ENCODE peak calls at places on chromosomes 4 and X, in nine cellular contexts. M is upper lobe of right lung, S is GM06990, R is choroid plexus epithelial cell, B is type B pancreatic cell, C is retinal pigment epithelial cell, D is AG09319, W is lower leg skin, L is H9. O is an unnamed sample.

GRCh38 chrX:121851033-121851432 is 803.6 kb downstream of the GLUD2 start:
- DNase-seq in M (no peak), S (no peak), R (peak), B (no peak), C (peak), D (no peak), W (no peak), L (no peak), O (no peak)

GRCh38 chr4:2961411-2962098 is 1.7 kb downstream of the NOP14 start:
- DNase-seq in M (no peak), S (no peak), R (no peak), B (no peak), C (no peak), D (no peak), W (peak), L (peak), O (no peak)

GRCh38 chrX:151852294-151852693 is 60.4 kb upstream of the MAGEA4 start:
- DNase-seq in M (no peak), S (no peak), R (no peak), B (no peak), C (no peak), D (no peak), W (no peak), L (no peak), O (no peak)

GRCh38 chr4:128974203-128974602 is 119.1 kb downstream of the SCLT1 start:
- DNase-seq in M (no peak), S (no peak), R (peak), B (no peak), C (no peak), D (peak), W (no peak), L (no peak), O (no peak)

GRCh38 chrX:47226531-47227333 is 6.1 kb upstream of the USP11 start:
- DNase-seq in M (no peak), S (no peak), R (no peak), B (no peak), C (no peak), D (no peak), W (peak), L (no peak), O (peak)

GRCh38 chr4:125265846-125266245 is 48.9 kb upstream of the FAT4 start:
- DNase-seq in M (no peak), S (no peak), R (no peak), B (no peak), C (no peak), D (no peak), W (no peak), L (no peak), O (peak)

GRCh38 chr4:135718019-135718418 is 1516.4 kb upstream of the PABPC4L start:
- DNase-seq in M (no peak), S (no peak), R (peak), B (no peak), C (peak), D (no peak), W (no peak), L (no peak), O (no peak)

GRCh38 chrX:33686105-33686504 is 446.0 kb downstream of the FAM47A start:
- DNase-seq in M (no peak), S (no peak), R (no peak), B (no peak), C (no peak), D (no peak), W (no peak), L (no peak), O (no peak)

GRCh38 chr4:113433116-113433515 is 328.4 kb downstream of the CAMK2D start:
- DNase-seq in M (no peak), S (no peak), R (no peak), B (no peak), C (no peak), D (no peak), W (no peak), L (no peak), O (no peak)

GRCh38 chr4:150973626-150974250 is 41.3 kb downstream of the LRBA start:
- DNase-seq in M (no peak), S (no peak), R (no peak), B (no peak), C (no peak), D (no peak), W (no peak), L (no peak), O (no peak)

GRCh38 chr4:78776031-78776728 is at the start of gene BMP2K:
- DNase-seq in M (peak), S (peak), R (peak), B (peak), C (peak), D (no peak), W (peak), L (peak), O (no peak)
- TF ChIP-seq CTCF in M (peak), S (no peak), R (no peak), B (peak), C (no peak), D (no peak), W (no peak), L (peak), O (peak)

DNA sequence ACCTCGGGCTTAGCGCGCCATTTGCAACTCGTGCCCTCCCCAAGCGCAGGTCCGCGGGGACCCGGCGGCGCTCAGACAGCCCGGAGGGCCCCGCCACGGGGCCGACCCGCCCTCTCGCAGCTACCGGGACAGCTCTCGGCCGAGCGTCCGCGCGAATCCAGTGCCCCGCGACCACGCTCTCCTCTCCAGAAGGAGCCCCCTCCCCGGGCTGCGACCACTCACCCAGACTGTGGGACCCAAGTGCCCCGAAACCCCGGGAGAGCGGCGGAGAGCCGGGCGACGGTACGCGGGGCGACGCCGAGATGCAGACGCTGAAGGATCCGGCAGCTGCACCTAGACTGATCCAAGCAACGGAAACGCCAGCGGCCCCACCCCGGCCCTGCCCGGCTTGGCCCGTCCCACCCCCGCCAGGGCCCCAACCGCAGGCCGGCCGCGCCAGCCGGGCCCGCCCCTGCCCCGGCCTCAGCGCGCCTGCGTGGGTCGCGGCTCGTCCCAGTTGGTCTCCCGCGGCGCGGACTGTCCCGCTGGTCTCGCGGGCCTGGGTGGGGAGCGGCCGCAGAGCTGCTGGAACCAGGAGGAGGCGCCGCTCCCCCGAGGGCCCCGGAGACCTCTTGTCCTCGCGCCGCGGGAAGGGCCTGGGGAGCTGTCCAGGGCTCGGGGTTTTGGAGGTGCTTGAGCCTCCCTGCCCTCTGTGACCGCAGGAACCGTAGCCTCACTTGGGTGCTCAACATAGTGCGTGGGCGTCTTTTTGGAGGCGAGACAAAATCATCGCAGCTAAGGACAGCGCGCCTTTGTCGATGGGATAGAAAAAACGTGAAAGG is at the start of gene ANXA5:
- DNase-seq in M (peak), S (peak), R (peak), B (peak), C (peak), D (peak), W (peak), L (peak), O (peak)
- TF ChIP-seq CTCF in M (peak), S (peak), R (peak), B (peak), C (peak), D (peak), W (no peak), L (peak), O (peak)

DNA sequence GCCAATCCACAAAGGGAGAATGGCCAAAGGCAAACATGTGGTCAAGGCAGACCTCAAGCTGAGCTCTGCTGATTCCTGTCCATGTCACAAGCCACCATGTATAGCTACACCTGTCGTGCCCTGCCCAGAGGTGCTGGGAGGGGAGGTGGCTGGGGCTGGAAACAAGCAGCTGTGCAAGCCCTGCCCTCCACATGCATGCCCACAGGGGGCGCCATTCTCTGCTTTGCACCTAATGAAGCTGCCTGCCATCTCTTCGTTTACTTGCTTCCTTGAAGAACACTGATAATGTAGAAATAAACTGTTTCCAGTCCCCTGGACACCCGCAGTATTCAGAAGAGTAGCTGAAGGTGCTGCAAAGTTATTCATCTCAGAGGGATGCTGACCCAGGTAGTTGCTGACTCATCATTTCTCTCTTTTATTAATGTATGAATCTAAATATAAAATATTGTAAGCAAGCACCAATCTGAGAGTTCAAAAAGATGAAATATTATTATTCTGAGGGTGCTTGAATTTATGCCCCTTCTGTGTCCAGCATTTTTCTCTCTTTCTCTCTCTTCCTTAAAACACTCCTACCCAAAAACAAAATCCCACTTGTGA is 278.6 kb downstream of the ADGRA3 start:
- DNase-seq in M (peak), S (no peak), R (no peak), B (no peak), C (no peak), D (no peak), W (no peak), L (peak), O (no peak)
- TF ChIP-seq CTCF in M (peak), S (peak), R (no peak), B (peak), C (peak), D (peak), W (no peak), L (peak), O (peak)

GRCh38 chrX:64093761-64094160 is 111.7 kb downstream of the AMER1 start:
- DNase-seq in M (no peak), S (no peak), R (peak), B (no peak), C (no peak), D (no peak), W (no peak), L (no peak), O (no peak)
- TF ChIP-seq CTCF in M (peak), S (no peak), R (peak), B (peak), C (no peak), D (peak), W (no peak), L (peak), O (peak)

GRCh38 chr4:175252642-175253041 is 334.5 kb downstream of the ADAM29 start:
- DNase-seq in M (no peak), S (no peak), R (no peak), B (no peak), C (no peak), D (no peak), W (peak), L (peak), O (peak)

GRCh38 chr4:175253184-175253902 is 335.2 kb downstream of the ADAM29 start:
- DNase-seq in M (no peak), S (no peak), R (peak), B (no peak), C (no peak), D (no peak), W (peak), L (peak), O (peak)
- TF ChIP-seq CTCF in M (peak), S (peak), R (peak), B (peak), C (peak), D (no peak), W (no peak), L (peak), O (peak)

GRCh38 chr4:83392562-83392961 is 57.9 kb upstream of the HPSE start:
- DNase-seq in M (no peak), S (no peak), R (peak), B (no peak), C (no peak), D (no peak), W (no peak), L (no peak), O (no peak)

GRCh38 chr4:83387922-83388676 is 53.5 kb upstream of the HPSE start:
- DNase-seq in M (no peak), S (no peak), R (peak), B (no peak), C (no peak), D (no peak), W (no peak), L (no peak), O (no peak)

GRCh38 chr4:83389756-83390505 is 55.3 kb upstream of the HPSE start:
- DNase-seq in M (no peak), S (no peak), R (no peak), B (no peak), C (no peak), D (no peak), W (no peak), L (no peak), O (no peak)

GRCh38 chr4:83389037-83389755 is 54.5 kb upstream of the HPSE start:
- DNase-seq in M (no peak), S (no peak), R (no peak), B (no peak), C (no peak), D (no peak), W (no peak), L (no peak), O (no peak)

DNA sequence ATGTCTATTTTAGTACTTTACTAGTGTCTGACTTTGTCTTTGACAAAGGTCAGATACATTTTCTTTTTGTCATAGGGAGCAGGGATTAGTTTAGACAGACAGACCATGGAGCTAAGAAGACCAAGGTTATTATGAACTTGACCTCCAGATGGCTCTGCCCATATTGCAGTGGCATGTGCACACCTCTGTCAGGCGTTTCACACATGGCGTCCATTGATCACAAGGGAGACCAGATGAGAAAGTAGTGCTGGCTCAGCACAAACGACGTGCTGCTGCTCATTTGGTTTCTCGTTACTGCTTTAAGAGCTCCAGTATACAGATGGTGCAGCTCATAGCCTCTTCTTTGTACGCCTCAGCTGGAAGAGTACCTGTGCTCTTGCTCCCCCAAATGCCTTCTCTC is 56.3 kb upstream of the HPSE start:
- DNase-seq in M (no peak), S (no peak), R (no peak), B (no peak), C (no peak), D (no peak), W (no peak), L (no peak), O (no peak)
- TF ChIP-seq CTCF in M (no peak), S (no peak), R (no peak), B (no peak), C (no peak), D (no peak), W (no peak), L (no peak), O (no peak)

GRCh38 chr4:6392407-6392806 is 80.0 kb downstream of the PPP2R2C start:
- DNase-seq in M (no peak), S (no peak), R (no peak), B (no peak), C (no peak), D (no peak), W (no peak), L (no peak), O (no peak)

GRCh38 chr4:6390357-6390756 is 82.1 kb downstream of the PPP2R2C start:
- DNase-seq in M (no peak), S (no peak), R (peak), B (no peak), C (no peak), D (no peak), W (no peak), L (no peak), O (no peak)

GRCh38 chr4:6393066-6393465 is 79.3 kb downstream of the PPP2R2C start:
- DNase-seq in M (no peak), S (no peak), R (no peak), B (no peak), C (no peak), D (no peak), W (no peak), L (no peak), O (no peak)

GRCh38 chr4:6391852-6392188 is 80.6 kb downstream of the PPP2R2C start:
- DNase-seq in M (no peak), S (no peak), R (no peak), B (no peak), C (no peak), D (no peak), W (no peak), L (no peak), O (no peak)

DNA sequence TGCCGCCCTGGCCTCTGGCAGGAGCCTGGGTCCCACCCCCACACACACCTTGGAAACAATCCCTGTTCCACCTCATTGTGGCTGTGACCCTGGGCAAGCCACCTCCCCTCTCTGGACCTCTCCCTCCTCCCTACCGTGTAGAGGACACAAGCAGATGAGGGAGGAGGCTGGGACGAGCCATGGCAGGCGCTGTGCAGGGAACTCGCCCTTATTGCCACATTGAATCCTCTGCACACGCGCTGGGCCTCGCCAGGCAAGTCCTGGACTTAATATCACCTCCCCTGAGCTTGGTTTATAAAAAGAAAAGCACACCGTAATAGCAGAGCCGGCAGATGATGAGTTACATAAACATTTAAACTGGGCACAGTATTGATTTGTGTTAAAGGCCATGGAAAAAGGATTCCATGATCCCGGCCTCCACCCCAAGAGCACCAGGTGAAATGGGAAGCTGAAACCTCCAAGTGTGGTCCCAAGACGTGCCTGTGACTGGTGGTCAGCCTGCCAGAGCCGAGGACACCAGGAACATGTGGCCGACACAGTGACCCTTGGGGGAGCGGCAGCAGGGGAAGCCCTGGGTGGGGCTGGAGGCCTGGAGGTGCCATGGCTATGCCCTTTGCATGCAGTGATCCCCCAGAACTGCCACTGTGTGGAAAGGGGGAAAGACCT is 81.1 kb downstream of the PPP2R2C start:
- DNase-seq in M (no peak), S (no peak), R (no peak), B (no peak), C (no peak), D (no peak), W (no peak), L (no peak), O (no peak)
- TF ChIP-seq CTCF in M (no peak), S (no peak), R (no peak), B (no peak), C (no peak), D (no peak), W (no peak), L (no peak), O (no peak)

DNA sequence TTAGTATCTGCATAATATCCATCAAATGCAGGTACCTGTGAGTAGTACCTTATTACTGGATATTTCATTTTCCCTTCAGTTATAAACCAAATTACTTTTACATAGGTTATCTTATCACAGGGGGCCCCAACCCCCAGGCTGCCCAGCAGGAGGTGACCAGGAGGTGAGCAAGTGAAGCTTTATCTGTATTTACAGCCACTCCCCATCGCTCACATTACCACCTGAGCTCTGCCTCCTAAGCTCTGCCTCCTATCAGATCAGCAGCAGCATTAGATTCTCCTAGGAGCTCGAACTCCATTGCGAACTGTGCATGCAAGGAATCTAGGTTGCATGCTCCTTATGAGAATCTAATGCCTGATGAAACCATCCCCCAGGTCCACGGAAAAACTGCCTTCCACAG is 6.3 kb downstream of the PRSS12 start:
- DNase-seq in M (no peak), S (no peak), R (no peak), B (no peak), C (no peak), D (no peak), W (no peak), L (no peak), O (no peak)
- TF ChIP-seq CTCF in M (no peak), S (no peak), R (no peak), B (no peak), C (no peak), D (no peak), W (no peak), L (no peak), O (no peak)

GRCh38 chrX:56729152-56729557 is at the start of gene NBDY:
- DNase-seq in M (peak), S (peak), R (peak), B (no peak), C (no peak), D (no peak), W (peak), L (peak), O (peak)

GRCh38 chrX:56736219-56736618 is 7.2 kb downstream of the NBDY start:
- DNase-seq in M (no peak), S (no peak), R (no peak), B (no peak), C (no peak), D (no peak), W (no peak), L (no peak), O (no peak)

GRCh38 chrX:56738670-56739069 is 9.6 kb downstream of the NBDY start:
- DNase-seq in M (no peak), S (no peak), R (peak), B (no peak), C (no peak), D (no peak), W (no peak), L (no peak), O (no peak)

GRCh38 chrX:56728752-56729151 is 291 bp upstream of the NBDY start:
- DNase-seq in M (no peak), S (peak), R (peak), B (no peak), C (no peak), D (no peak), W (no peak), L (no peak), O (no peak)

DNA sequence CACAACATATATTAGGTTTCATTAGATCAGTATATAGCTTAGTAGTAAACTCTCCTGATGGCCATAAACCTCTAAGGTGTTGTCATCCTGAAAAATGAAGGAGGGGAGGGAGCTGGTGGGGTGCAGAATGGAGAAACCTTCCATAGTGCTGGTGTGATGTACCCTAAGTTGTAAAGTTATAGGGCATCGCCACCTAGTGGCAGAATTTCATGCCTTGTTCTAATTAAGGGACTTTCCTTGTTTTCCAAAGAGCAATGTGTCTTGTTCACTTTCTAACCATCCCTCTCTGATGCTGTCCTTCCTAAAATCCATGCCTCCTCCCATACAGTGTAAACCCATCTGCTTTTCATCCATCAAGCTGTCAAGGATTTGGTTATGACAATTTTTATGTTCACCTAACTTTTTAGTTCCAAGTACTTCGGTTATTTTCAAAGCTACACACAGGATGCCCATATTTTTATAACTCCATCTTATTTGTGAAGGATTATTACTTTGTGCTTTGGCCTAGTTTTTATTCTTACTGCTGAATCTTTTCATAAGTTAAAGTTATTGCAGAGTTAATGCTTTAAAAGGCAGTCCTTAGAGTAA is 4.5 kb downstream of the NBDY start:
- DNase-seq in M (no peak), S (no peak), R (peak), B (no peak), C (no peak), D (no peak), W (no peak), L (no peak), O (no peak)
- TF ChIP-seq CTCF in M (peak), S (peak), R (peak), B (peak), C (peak), D (peak), W (no peak), L (peak), O (peak)